ENCODE peak calls at places on chromosomes 3 and 15, in eight cellular contexts. One of them, this sample, is unnamed.

GRCh38 chr15:84985158-84985557 is 3.5 kb downstream of the PDE8A start:
- DNase-seq in stimulated activated CD8-positive, alpha-beta memory T cell treated with anti-CD3 and anti-CD28 coated beads, Interleukin-7, amount 100 ng/mL, for 4 hours: no peak
- DNase-seq in GM03348: no peak
- DNase-seq in HEK293T: no peak
- DNase-seq in epithelial cell of esophagus: no peak
- DNase-seq in NCI-H2081: no peak
- DNase-seq in ELR: no peak
- DNase-seq in activated naive CD4-positive, alpha-beta T cell treated with anti-CD3 and anti-CD28 coated beads, Interleukin-2, amount 10 ng/mL, durations not matched to agents 7 days and 5 days: no peak
- DNase-seq in this sample: no peak

GRCh38 chr3:153245661-153246060 is 83.6 kb downstream of the RAP2B start:
- DNase-seq in GM03348: no peak
- DNase-seq in ELR: peak
- DNase-seq in HEK293T: no peak
- DNase-seq in NCI-H2081: no peak
- DNase-seq in stimulated activated CD8-positive, alpha-beta memory T cell treated with anti-CD3 and anti-CD28 coated beads, Interleukin-7, amount 100 ng/mL, for 4 hours: no peak
- DNase-seq in activated naive CD4-positive, alpha-beta T cell treated with anti-CD3 and anti-CD28 coated beads, Interleukin-2, amount 10 ng/mL, durations not matched to agents 7 days and 5 days: no peak
- DNase-seq in epithelial cell of esophagus: no peak
- DNase-seq in this sample: no peak

GRCh38 chr3:27307566-27307965 is 61.6 kb downstream of the NEK10 start:
- DNase-seq in stimulated activated CD8-positive, alpha-beta memory T cell treated with anti-CD3 and anti-CD28 coated beads, Interleukin-7, amount 100 ng/mL, for 4 hours: no peak
- DNase-seq in epithelial cell of esophagus: peak
- DNase-seq in GM03348: no peak
- DNase-seq in NCI-H2081: no peak
- DNase-seq in HEK293T: no peak
- DNase-seq in ELR: no peak
- DNase-seq in activated naive CD4-positive, alpha-beta T cell treated with anti-CD3 and anti-CD28 coated beads, Interleukin-2, amount 10 ng/mL, durations not matched to agents 7 days and 5 days: no peak
- DNase-seq in this sample: no peak

GRCh38 chr15:68833734-68834334 is 13.1 kb upstream of the ANP32A start:
- DNase-seq in NCI-H2081: no peak
- DNase-seq in GM03348: no peak
- DNase-seq in stimulated activated CD8-positive, alpha-beta memory T cell treated with anti-CD3 and anti-CD28 coated beads, Interleukin-7, amount 100 ng/mL, for 4 hours: no peak
- DNase-seq in activated naive CD4-positive, alpha-beta T cell treated with anti-CD3 and anti-CD28 coated beads, Interleukin-2, amount 10 ng/mL, durations not matched to agents 7 days and 5 days: peak
- DNase-seq in epithelial cell of esophagus: no peak
- DNase-seq in HEK293T: no peak
- DNase-seq in ELR: no peak
- DNase-seq in this sample: no peak

GRCh38 chr15:87123676-87124382 is 1044.2 kb downstream of the AGBL1 start:
- DNase-seq in NCI-H2081: no peak
- DNase-seq in GM03348: no peak
- DNase-seq in ELR: no peak
- DNase-seq in HEK293T: no peak
- DNase-seq in activated naive CD4-positive, alpha-beta T cell treated with anti-CD3 and anti-CD28 coated beads, Interleukin-2, amount 10 ng/mL, durations not matched to agents 7 days and 5 days: no peak
- DNase-seq in epithelial cell of esophagus: no peak
- DNase-seq in stimulated activated CD8-positive, alpha-beta memory T cell treated with anti-CD3 and anti-CD28 coated beads, Interleukin-7, amount 100 ng/mL, for 4 hours: no peak
- DNase-seq in this sample: no peak

GRCh38 chr3:30498587-30498967 is 107.8 kb upstream of the TGFBR2 start:
- DNase-seq in ELR: no peak
- DNase-seq in epithelial cell of esophagus: no peak
- DNase-seq in HEK293T: no peak
- DNase-seq in NCI-H2081: no peak
- DNase-seq in stimulated activated CD8-positive, alpha-beta memory T cell treated with anti-CD3 and anti-CD28 coated beads, Interleukin-7, amount 100 ng/mL, for 4 hours: no peak
- DNase-seq in activated naive CD4-positive, alpha-beta T cell treated with anti-CD3 and anti-CD28 coated beads, Interleukin-2, amount 10 ng/mL, durations not matched to agents 7 days and 5 days: no peak
- DNase-seq in GM03348: no peak
- DNase-seq in this sample: no peak

GRCh38 chr15:43509002-43509922 is 8.1 kb upstream of the MAP1A start:
- DNase-seq in NCI-H2081: peak
- DNase-seq in GM03348: peak
- DNase-seq in activated naive CD4-positive, alpha-beta T cell treated with anti-CD3 and anti-CD28 coated beads, Interleukin-2, amount 10 ng/mL, durations not matched to agents 7 days and 5 days: no peak
- DNase-seq in epithelial cell of esophagus: no peak
- DNase-seq in stimulated activated CD8-positive, alpha-beta memory T cell treated with anti-CD3 and anti-CD28 coated beads, Interleukin-7, amount 100 ng/mL, for 4 hours: no peak
- DNase-seq in ELR: peak
- DNase-seq in HEK293T: no peak
- DNase-seq in this sample: no peak

GRCh38 chr3:146218880-146219866 is 31.7 kb downstream of the PLSCR4 start:
- DNase-seq in activated naive CD4-positive, alpha-beta T cell treated with anti-CD3 and anti-CD28 coated beads, Interleukin-2, amount 10 ng/mL, durations not matched to agents 7 days and 5 days: peak
- DNase-seq in HEK293T: peak
- DNase-seq in epithelial cell of esophagus: peak
- DNase-seq in GM03348: peak
- DNase-seq in ELR: peak
- DNase-seq in NCI-H2081: peak
- DNase-seq in stimulated activated CD8-positive, alpha-beta memory T cell treated with anti-CD3 and anti-CD28 coated beads, Interleukin-7, amount 100 ng/mL, for 4 hours: peak
- DNase-seq in this sample: no peak

GRCh38 chr3:149367021-149367840 is 10.2 kb downstream of the TM4SF1 start:
- DNase-seq in HEK293T: no peak
- DNase-seq in NCI-H2081: peak
- DNase-seq in GM03348: no peak
- DNase-seq in activated naive CD4-positive, alpha-beta T cell treated with anti-CD3 and anti-CD28 coated beads, Interleukin-2, amount 10 ng/mL, durations not matched to agents 7 days and 5 days: no peak
- DNase-seq in epithelial cell of esophagus: peak
- DNase-seq in stimulated activated CD8-positive, alpha-beta memory T cell treated with anti-CD3 and anti-CD28 coated beads, Interleukin-7, amount 100 ng/mL, for 4 hours: no peak
- DNase-seq in ELR: peak
- DNase-seq in this sample: no peak

GRCh38 chr15:101043911-101044624 is 124.9 kb downstream of the LRRK1 start:
- DNase-seq in activated naive CD4-positive, alpha-beta T cell treated with anti-CD3 and anti-CD28 coated beads, Interleukin-2, amount 10 ng/mL, durations not matched to agents 7 days and 5 days: no peak
- DNase-seq in ELR: no peak
- DNase-seq in GM03348: no peak
- DNase-seq in HEK293T: no peak
- DNase-seq in stimulated activated CD8-positive, alpha-beta memory T cell treated with anti-CD3 and anti-CD28 coated beads, Interleukin-7, amount 100 ng/mL, for 4 hours: no peak
- DNase-seq in NCI-H2081: no peak
- DNase-seq in epithelial cell of esophagus: no peak
- DNase-seq in this sample: no peak

GRCh38 chr3:161393803-161394202 is 22.5 kb upstream of the SPTSSB start:
- DNase-seq in activated naive CD4-positive, alpha-beta T cell treated with anti-CD3 and anti-CD28 coated beads, Interleukin-2, amount 10 ng/mL, durations not matched to agents 7 days and 5 days: no peak
- DNase-seq in ELR: no peak
- DNase-seq in stimulated activated CD8-positive, alpha-beta memory T cell treated with anti-CD3 and anti-CD28 coated beads, Interleukin-7, amount 100 ng/mL, for 4 hours: no peak
- DNase-seq in NCI-H2081: no peak
- DNase-seq in GM03348: no peak
- DNase-seq in epithelial cell of esophagus: no peak
- DNase-seq in HEK293T: no peak
- DNase-seq in this sample: no peak

GRCh38 chr15:59798605-59798917 is 109.4 kb upstream of the BNIP2 start:
- DNase-seq in HEK293T: no peak
- DNase-seq in GM03348: no peak
- DNase-seq in NCI-H2081: no peak
- DNase-seq in epithelial cell of esophagus: no peak
- DNase-seq in ELR: no peak
- DNase-seq in activated naive CD4-positive, alpha-beta T cell treated with anti-CD3 and anti-CD28 coated beads, Interleukin-2, amount 10 ng/mL, durations not matched to agents 7 days and 5 days: no peak
- DNase-seq in stimulated activated CD8-positive, alpha-beta memory T cell treated with anti-CD3 and anti-CD28 coated beads, Interleukin-7, amount 100 ng/mL, for 4 hours: no peak
- DNase-seq in this sample: no peak

GRCh38 chr15:65416845-65417416 is 5.8 kb downstream of the IGDCC4 start:
- DNase-seq in GM03348: no peak
- DNase-seq in activated naive CD4-positive, alpha-beta T cell treated with anti-CD3 and anti-CD28 coated beads, Interleukin-2, amount 10 ng/mL, durations not matched to agents 7 days and 5 days: no peak
- DNase-seq in HEK293T: no peak
- DNase-seq in epithelial cell of esophagus: no peak
- DNase-seq in stimulated activated CD8-positive, alpha-beta memory T cell treated with anti-CD3 and anti-CD28 coated beads, Interleukin-7, amount 100 ng/mL, for 4 hours: no peak
- DNase-seq in NCI-H2081: no peak
- DNase-seq in ELR: no peak
- DNase-seq in this sample: peak

GRCh38 chr3:24688446-24689148 is 193.9 kb upstream of the THRB start:
- DNase-seq in GM03348: no peak
- DNase-seq in stimulated activated CD8-positive, alpha-beta memory T cell treated with anti-CD3 and anti-CD28 coated beads, Interleukin-7, amount 100 ng/mL, for 4 hours: no peak
- DNase-seq in activated naive CD4-positive, alpha-beta T cell treated with anti-CD3 and anti-CD28 coated beads, Interleukin-2, amount 10 ng/mL, durations not matched to agents 7 days and 5 days: no peak
- DNase-seq in NCI-H2081: no peak
- DNase-seq in epithelial cell of esophagus: peak
- DNase-seq in HEK293T: no peak
- DNase-seq in ELR: no peak
- DNase-seq in this sample: no peak

GRCh38 chr15:100932676-100933348 is 13.7 kb downstream of the LRRK1 start:
- DNase-seq in HEK293T: no peak
- DNase-seq in epithelial cell of esophagus: no peak
- DNase-seq in GM03348: peak
- DNase-seq in activated naive CD4-positive, alpha-beta T cell treated with anti-CD3 and anti-CD28 coated beads, Interleukin-2, amount 10 ng/mL, durations not matched to agents 7 days and 5 days: no peak
- DNase-seq in stimulated activated CD8-positive, alpha-beta memory T cell treated with anti-CD3 and anti-CD28 coated beads, Interleukin-7, amount 100 ng/mL, for 4 hours: no peak
- DNase-seq in ELR: peak
- DNase-seq in NCI-H2081: no peak
- DNase-seq in this sample: no peak

GRCh38 chr3:142693294-142693853 is 30.5 kb upstream of the TRPC1 start:
- DNase-seq in ELR: no peak
- DNase-seq in GM03348: no peak
- DNase-seq in NCI-H2081: no peak
- DNase-seq in HEK293T: no peak
- DNase-seq in stimulated activated CD8-positive, alpha-beta memory T cell treated with anti-CD3 and anti-CD28 coated beads, Interleukin-7, amount 100 ng/mL, for 4 hours: no peak
- DNase-seq in epithelial cell of esophagus: no peak
- DNase-seq in activated naive CD4-positive, alpha-beta T cell treated with anti-CD3 and anti-CD28 coated beads, Interleukin-2, amount 10 ng/mL, durations not matched to agents 7 days and 5 days: no peak
- DNase-seq in this sample: no peak

GRCh38 chr15:95565201-95565600 is 765.3 kb upstream of the NR2F2 start:
- DNase-seq in HEK293T: no peak
- DNase-seq in epithelial cell of esophagus: no peak
- DNase-seq in NCI-H2081: no peak
- DNase-seq in GM03348: no peak
- DNase-seq in ELR: no peak
- DNase-seq in stimulated activated CD8-positive, alpha-beta memory T cell treated with anti-CD3 and anti-CD28 coated beads, Interleukin-7, amount 100 ng/mL, for 4 hours: no peak
- DNase-seq in activated naive CD4-positive, alpha-beta T cell treated with anti-CD3 and anti-CD28 coated beads, Interleukin-2, amount 10 ng/mL, durations not matched to agents 7 days and 5 days: no peak
- DNase-seq in this sample: no peak